ENCODE peak calls at places on chromosomes 4 and X, in ten cellular contexts. W is lung, F is heart left ventricle, T is uterus, G is left ventricle myocardium inferior, Y is sigmoid colon, S is thyroid gland, I is mammary epithelial cell, K is thoracic aorta, U is cardiac muscle cell. M is an unnamed sample.

GRCh38 chr4:84841435-84841834 is 125.1 kb downstream of the WDFY3 start:
- DNase-seq in W (no peak), F (no peak), T (no peak), G (no peak), Y (no peak), S (no peak), I (no peak), K (no peak), U (no peak), M (no peak)

GRCh38 chrX:2325076-2325784 is 175.5 kb downstream of the DHRSX start:
- DNase-seq in W (peak), F (peak), T (peak), G (peak), Y (peak), S (peak), I (peak), K (no peak), U (no peak), M (peak)

GRCh38 chr4:24768604-24769003 is 26.8 kb upstream of the SOD3 start:
- DNase-seq in W (no peak), F (no peak), T (no peak), G (no peak), Y (no peak), S (no peak), I (no peak), K (no peak), U (no peak), M (no peak)

GRCh38 chr4:140133576-140133975 is 20.4 kb downstream of the MAML3 start:
- DNase-seq in W (no peak), F (no peak), T (no peak), G (no peak), Y (no peak), S (no peak), I (no peak), K (no peak), U (no peak), M (no peak)

GRCh38 chrX:153769158-153769864 is 5.3 kb downstream of the PLXNB3 start:
- DNase-seq in W (no peak), F (no peak), T (no peak), G (no peak), Y (peak), S (no peak), I (no peak), K (no peak), U (no peak), M (no peak)

GRCh38 chr4:161336621-161337020 is 827.2 kb downstream of the FSTL5 start:
- DNase-seq in W (no peak), F (no peak), T (no peak), G (no peak), Y (no peak), S (no peak), I (no peak), K (no peak), U (no peak), M (no peak)

GRCh38 chr4:13700196-13701140 is 72.9 kb upstream of the BOD1L1 start:
- DNase-seq in W (no peak), F (no peak), T (no peak), G (no peak), Y (no peak), S (no peak), I (peak), K (no peak), U (no peak), M (peak)

GRCh38 chrX:102517331-102517730 is 792 bp upstream of the TMSB15A start:
- DNase-seq in W (no peak), F (no peak), T (no peak), G (no peak), Y (no peak), S (no peak), I (peak), K (no peak), U (no peak), M (peak)

GRCh38 chrX:153732406-153732805 is 7.8 kb downstream of the ABCD1 start:
- DNase-seq in W (no peak), F (no peak), T (no peak), G (no peak), Y (no peak), S (no peak), I (peak), K (no peak), U (no peak), M (no peak)

GRCh38 chrX:150036181-150036580 is 97.9 kb upstream of the EOLA2 start:
- DNase-seq in W (no peak), F (no peak), T (no peak), G (no peak), Y (no peak), S (no peak), I (peak), K (peak), U (no peak), M (peak)

GRCh38 chrX:23598561-23598960 is 68.7 kb upstream of the PRDX4 start:
- DNase-seq in W (no peak), F (no peak), T (no peak), G (no peak), Y (no peak), S (no peak), I (no peak), K (no peak), U (no peak), M (no peak)

GRCh38 chr4:81564025-81564424 is 92.3 kb upstream of the RASGEF1B start:
- DNase-seq in W (no peak), F (no peak), T (no peak), G (no peak), Y (no peak), S (no peak), I (no peak), K (no peak), U (no peak), M (no peak)
- H3K4me3 ChIP-seq in W (no peak), F (no peak), T (no peak), G (no peak), Y (no peak), S (no peak), I (no peak), K (no peak), U (no peak), M (no peak)

DNA sequence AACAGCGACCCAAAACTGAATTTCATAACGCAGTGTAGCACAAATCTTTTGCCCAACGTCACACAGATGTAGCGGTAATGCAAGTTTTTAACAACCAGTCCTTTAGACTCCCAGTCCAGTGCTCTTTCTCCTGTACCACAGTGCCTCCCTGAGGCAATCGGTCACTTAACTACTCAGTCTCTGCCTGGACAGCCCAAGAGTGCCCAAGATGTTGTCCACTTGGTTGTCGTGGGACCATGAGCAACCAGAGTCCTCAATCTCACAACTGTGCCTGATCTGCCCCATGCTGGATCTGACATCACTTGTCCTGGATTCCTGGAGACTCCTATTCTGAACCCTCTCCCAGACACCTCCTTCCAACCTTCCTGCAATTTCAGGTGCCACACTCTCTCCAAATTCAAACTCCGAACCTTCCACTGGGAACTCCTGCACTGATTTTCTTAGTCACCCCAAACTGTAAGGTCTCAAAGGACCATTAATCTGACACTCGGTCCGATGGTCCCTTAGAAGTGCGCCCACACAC is 702 bp downstream of the MMGT1 start:
- DNase-seq in W (no peak), F (no peak), T (no peak), G (no peak), Y (no peak), S (peak), I (peak), K (no peak), U (peak), M (peak)
- TF ChIP-seq CTCF in W (no peak), F (no peak), T (no peak), G (peak), Y (no peak), S (no peak), I (no peak), K (no peak), U (no peak), M (no peak)

GRCh38 chr4:11149612-11150259 is 279.0 kb downstream of the HS3ST1 start:
- DNase-seq in W (no peak), F (no peak), T (no peak), G (no peak), Y (no peak), S (no peak), I (no peak), K (no peak), U (no peak), M (no peak)
- H3K27ac ChIP-seq in W (no peak), F (no peak), T (no peak), G (no peak), Y (no peak), S (no peak), I (no peak), K (no peak), U (no peak), M (no peak)

GRCh38 chrX:39819921-39820849 is 277.6 kb downstream of the BCOR start:
- DNase-seq in W (no peak), F (no peak), T (no peak), G (no peak), Y (no peak), S (peak), I (no peak), K (no peak), U (peak), M (no peak)
- H3K4me3 ChIP-seq in W (no peak), F (peak), T (no peak), G (peak), Y (peak), S (no peak), I (no peak), K (peak), U (peak), M (no peak)

DNA sequence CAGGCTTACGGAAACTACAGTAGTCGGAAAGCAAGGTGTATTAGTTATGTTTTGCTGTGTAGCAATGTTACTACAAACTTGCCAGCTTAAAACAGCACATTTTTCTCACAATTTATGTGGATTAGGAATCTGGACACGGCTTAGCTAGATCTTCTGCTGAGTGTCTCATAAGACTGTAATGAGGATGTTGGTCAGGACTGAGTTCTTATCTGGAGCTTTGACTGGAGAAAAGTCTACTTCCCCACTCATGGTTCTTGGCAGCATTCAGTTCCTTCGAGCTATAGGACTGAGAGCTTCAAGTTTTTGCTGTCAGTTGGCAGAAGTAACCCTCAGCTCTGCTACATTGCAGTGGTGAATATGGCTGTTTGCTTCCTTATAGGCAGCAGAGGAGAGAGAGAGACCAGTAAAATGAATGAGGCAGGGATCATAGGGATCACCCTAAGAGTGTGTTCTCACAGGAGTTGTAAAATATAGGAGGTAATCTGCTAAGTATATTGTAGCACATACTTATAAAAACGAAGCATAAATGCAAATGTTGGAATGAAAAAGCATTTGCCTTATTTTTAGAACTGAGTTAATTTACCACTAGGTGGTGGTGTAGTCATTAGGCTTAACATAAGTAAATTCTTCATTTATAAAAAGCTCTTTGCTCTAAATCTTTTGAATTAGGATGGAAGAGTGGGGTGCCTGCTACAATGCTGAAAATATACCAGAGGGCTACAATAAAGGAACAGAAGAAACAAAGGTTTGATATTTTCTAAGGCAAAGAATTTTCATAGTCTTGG is 38.6 kb downstream of the ALG13 start:
- DNase-seq in W (no peak), F (no peak), T (no peak), G (no peak), Y (no peak), S (no peak), I (no peak), K (no peak), U (no peak), M (peak)
- TF ChIP-seq CTCF in W (no peak), F (no peak), T (peak), G (no peak), Y (no peak), S (peak), I (peak), K (no peak), U (peak), M (peak)